ENCODE peak calls at places on chromosomes 5 and 9, in ten cellular contexts. R is caudate nucleus; S is stimulated activated CD4-positive, alpha-beta T cell treated with anti-CD3 and anti-CD28 coated beads, Interleukin-2, amount 100 ng/mL, for 24 hours; A is CD4-positive, alpha-beta T cell; C is astrocyte of the spinal cord; P is NCI-H1092 treated with DMSO at 0.1 percent for 48 hours; K is SHP77 treated with DMSO at 0.1 percent for 48 hours; E is activated naive CD4-positive, alpha-beta T cell; Y is amniotic stem cell; L is NCI-H2029. D is an unnamed sample.

GRCh38 chr9:98109052-98109451 is 10.0 kb downstream of the TRIM14 start:
- DNase-seq in R (no peak), S (no peak), A (no peak), C (no peak), P (no peak), K (no peak), E (no peak), Y (no peak), L (no peak), D (no peak)

GRCh38 chr9:137987244-137988030 is 109.9 kb downstream of the CACNA1B start:
- DNase-seq in R (no peak), S (no peak), A (no peak), C (no peak), P (no peak), K (no peak), E (no peak), Y (no peak), L (no peak), D (no peak)

GRCh38 chr9:98010450-98010849 is 27.3 kb downstream of the ANP32B start:
- DNase-seq in R (no peak), S (no peak), A (no peak), C (peak), P (no peak), K (no peak), E (no peak), Y (no peak), L (no peak), D (no peak)

GRCh38 chr5:104312481-104312880 is 749.9 kb upstream of the NUDT12 start:
- DNase-seq in R (no peak), S (no peak), A (no peak), C (no peak), P (no peak), K (no peak), E (no peak), Y (no peak), L (no peak), D (no peak)

GRCh38 chr5:53714324-53715010 is 154.0 kb downstream of the NDUFS4 start:
- DNase-seq in R (no peak), S (no peak), A (no peak), C (peak), P (no peak), K (no peak), E (no peak), Y (no peak), L (peak), D (no peak)

GRCh38 chr5:171483453-171484177 is 64.2 kb downstream of the FGF18 start:
- DNase-seq in R (no peak), S (no peak), A (no peak), C (peak), P (no peak), K (no peak), E (no peak), Y (no peak), L (no peak), D (no peak)

GRCh38 chr9:5052858-5053257 is 67.8 kb downstream of the JAK2 start:
- DNase-seq in R (no peak), S (no peak), A (no peak), C (peak), P (no peak), K (no peak), E (no peak), Y (no peak), L (no peak), D (no peak)

GRCh38 chr5:39760385-39761198 is 335.8 kb upstream of the DAB2 start:
- DNase-seq in R (no peak), S (no peak), A (no peak), C (peak), P (no peak), K (no peak), E (no peak), Y (peak), L (no peak), D (no peak)

GRCh38 chr5:90994796-90995195 is 388.3 kb downstream of the ARRDC3 start:
- DNase-seq in R (no peak), S (no peak), A (no peak), C (no peak), P (no peak), K (no peak), E (no peak), Y (no peak), L (no peak), D (no peak)

GRCh38 chr9:7118653-7119052 is 360.9 kb downstream of the KDM4C start:
- DNase-seq in R (no peak), S (no peak), A (no peak), C (no peak), P (no peak), K (no peak), E (no peak), Y (no peak), L (no peak), D (no peak)

GRCh38 chr5:20286512-20286911 is 298.5 kb upstream of the CDH18 start:
- DNase-seq in R (no peak), S (no peak), A (no peak), C (peak), P (no peak), K (no peak), E (no peak), Y (peak), L (no peak), D (no peak)

GRCh38 chr5:75265731-75266130 is 29.1 kb upstream of the ANKRD31 start:
- DNase-seq in R (no peak), S (no peak), A (no peak), C (peak), P (no peak), K (no peak), E (no peak), Y (no peak), L (no peak), D (no peak)

GRCh38 chr9:134293576-134294227 is 32.6 kb upstream of the RXRA start:
- DNase-seq in R (no peak), S (no peak), A (no peak), C (no peak), P (no peak), K (no peak), E (no peak), Y (no peak), L (no peak), D (no peak)

GRCh38 chr5:179870952-179871351 is 12.3 kb upstream of the MRNIP start:
- DNase-seq in R (no peak), S (no peak), A (no peak), C (no peak), P (no peak), K (no peak), E (no peak), Y (no peak), L (no peak), D (no peak)

GRCh38 chr9:132697230-132697629 is 27.0 kb downstream of the GTF3C4 start:
- DNase-seq in R (no peak), S (no peak), A (no peak), C (no peak), P (no peak), K (no peak), E (no peak), Y (no peak), L (no peak), D (no peak)

GRCh38 chr5:174532453-174533126 is 191.8 kb upstream of the MSX2 start:
- DNase-seq in R (peak), S (peak), A (no peak), C (peak), P (no peak), K (peak), E (no peak), Y (peak), L (no peak), D (no peak)

GRCh38 chr9:77899679-77900354 is 131.8 kb downstream of the GNAQ start:
- DNase-seq in R (no peak), S (no peak), A (no peak), C (peak), P (no peak), K (no peak), E (no peak), Y (peak), L (no peak), D (no peak)

GRCh38 chr5:78621269-78621871 is 27.2 kb downstream of the LHFPL2 start:
- DNase-seq in R (no peak), S (no peak), A (no peak), C (peak), P (no peak), K (peak), E (no peak), Y (no peak), L (no peak), D (no peak)

GRCh38 chr5:112923148-112923917 is 1.3 kb upstream of the REEP5 start:
- DNase-seq in R (no peak), S (no peak), A (peak), C (no peak), P (no peak), K (no peak), E (no peak), Y (no peak), L (no peak), D (peak)

GRCh38 chr5:38291355-38291754 is 33.0 kb downstream of the EGFLAM start:
- DNase-seq in R (no peak), S (no peak), A (no peak), C (no peak), P (no peak), K (no peak), E (no peak), Y (no peak), L (no peak), D (no peak)

GRCh38 chr5:174245506-174245905 is 200.0 kb downstream of the NSG2 start:
- DNase-seq in R (no peak), S (no peak), A (no peak), C (peak), P (no peak), K (no peak), E (no peak), Y (no peak), L (peak), D (no peak)

GRCh38 chr9:127162046-127162445 is 39.6 kb upstream of the ANGPTL2 start:
- DNase-seq in R (no peak), S (no peak), A (no peak), C (no peak), P (no peak), K (no peak), E (no peak), Y (no peak), L (no peak), D (no peak)

GRCh38 chr5:160165137-160166068 is 46.2 kb upstream of the PWWP2A start:
- DNase-seq in R (peak), S (no peak), A (no peak), C (peak), P (peak), K (peak), E (no peak), Y (peak), L (peak), D (no peak)